ENCODE peak calls at places on chromosomes 4 and X, in five cellular contexts. V is stomach, A is ovary, C is endothelial cell of umbilical vein, F is upper lobe of left lung. O is an unnamed sample.

GRCh38 chrX:267771-268261 is 13.4 kb upstream of the PLCXD1 start:
- DNase-seq in V (peak; percentile 23), A (no peak), C (no peak), F (peak; percentile 17), O (peak; percentile 3)

GRCh38 chr4:61911313-61911756 is 711.2 kb downstream of the ADGRL3 start:
- DNase-seq in V (no peak), A (no peak), C (no peak), F (no peak), O (no peak)

GRCh38 chr4:140153744-140154571 is at the start of gene MAML3:
- DNase-seq in V (peak; percentile 96), A (peak; percentile 95), C (peak; percentile 95), F (peak; percentile 94), O (peak; percentile 95)

GRCh38 chr4:77564231-77564630 is 41.4 kb upstream of the CXCL13 start:
- DNase-seq in V (peak; percentile 80), A (peak; percentile 17), C (no peak), F (peak; percentile 71), O (peak; percentile 97)

GRCh38 chr4:151408380-151408629 is 671 bp upstream of the FHIP1A start:
- DNase-seq in V (no peak), A (no peak), C (no peak), F (no peak), O (no peak)

GRCh38 chr4:168540086-168540864 is 43.4 kb downstream of the PALLD start:
- DNase-seq in V (no peak), A (no peak), C (no peak), F (no peak), O (no peak)

GRCh38 chr4:182890202-182890601 is 27.0 kb downstream of the DCTD start:
- DNase-seq in V (no peak), A (no peak), C (no peak), F (no peak), O (no peak)

GRCh38 chrX:35098419-35098818 is 155.8 kb downstream of the FAM47B start:
- DNase-seq in V (no peak), A (no peak), C (peak; percentile 15), F (no peak), O (no peak)

GRCh38 chr4:125283702-125284279 is 31.0 kb upstream of the FAT4 start:
- DNase-seq in V (no peak), A (no peak), C (peak; percentile 54), F (no peak), O (no peak)

DNA sequence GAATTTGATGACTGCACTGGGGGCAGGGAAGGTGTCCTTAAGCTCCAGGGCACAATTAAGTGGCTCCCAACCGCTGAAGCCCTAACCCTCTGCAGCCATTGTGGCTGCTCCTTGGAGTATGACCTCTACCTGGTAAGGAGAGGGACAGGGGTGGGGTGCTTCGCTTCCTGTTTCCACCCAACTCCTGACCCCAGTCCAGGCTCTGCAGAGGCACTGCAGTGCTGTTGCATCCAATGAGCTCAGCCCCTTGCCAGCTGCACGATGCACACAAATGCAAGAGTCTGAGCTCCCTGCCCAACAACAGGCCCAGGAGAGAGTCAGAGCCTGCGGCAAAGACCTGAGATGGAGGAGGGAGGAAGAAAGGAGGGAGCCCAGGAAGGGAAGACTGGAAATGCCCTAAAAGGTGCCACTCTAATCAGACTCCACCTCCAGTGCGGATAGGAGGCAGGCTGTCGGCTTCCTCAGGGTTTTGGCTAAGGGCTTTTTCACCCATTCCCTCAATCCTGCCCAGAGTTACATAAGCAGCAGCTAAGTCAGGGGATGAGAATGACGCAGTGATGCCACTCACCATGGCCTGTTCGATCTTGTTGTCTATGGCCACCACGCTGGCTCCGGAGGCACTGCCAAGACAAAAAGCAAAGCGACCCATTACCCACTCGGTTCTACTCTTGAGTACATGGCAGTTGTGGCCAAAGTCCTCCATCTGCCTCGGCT is 60.1 kb downstream of the TSC22D3 start:
- DNase-seq in V (no peak), A (no peak), C (no peak), F (no peak), O (no peak)
- TF ChIP-seq POLR2A in V (no peak), A (no peak), C (no peak), F (no peak), O (peak; percentile 5)

DNA sequence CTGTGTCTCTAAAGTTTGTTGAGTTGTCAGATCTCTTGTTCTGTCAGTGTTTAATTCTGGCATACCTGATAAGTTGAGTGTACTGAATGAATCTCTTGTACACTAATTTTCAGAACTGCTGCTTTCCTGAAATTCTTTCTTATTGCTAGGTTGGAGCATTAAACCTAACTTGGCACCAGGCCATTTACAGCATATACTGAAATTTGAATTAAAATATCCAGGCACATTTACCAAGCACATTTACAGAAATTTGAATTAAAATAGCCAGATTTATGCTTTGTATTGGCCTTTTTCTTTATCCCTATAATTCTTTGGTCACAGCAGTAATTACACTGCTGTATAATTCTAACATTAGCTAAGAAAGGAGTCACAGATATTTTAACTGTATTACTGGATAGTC is 8.9 kb downstream of the TMEM33 start:
- DNase-seq in V (no peak), A (no peak), C (no peak), F (no peak), O (no peak)
- H3K36me3 ChIP-seq in V (peaks cover 78% of the 10 kb centered on the region), A (no peaks in the 10 kb centered on the region), C (peaks cover 5% of the 10 kb centered on the region), F (peaks cover 79% of the 10 kb centered on the region), O (no peaks in the 10 kb centered on the region)

GRCh38 chr4:622996-623913 is 2.1 kb upstream of the PDE6B start:
- DNase-seq in V (no peak), A (no peak), C (no peak), F (peak; percentile 10), O (no peak)
- H3K4me1 ChIP-seq in V (no peaks in the 10 kb centered on the region), A (no peaks in the 10 kb centered on the region), C (no peaks in the 10 kb centered on the region), F (no peaks in the 10 kb centered on the region), O (no peaks in the 10 kb centered on the region)

DNA sequence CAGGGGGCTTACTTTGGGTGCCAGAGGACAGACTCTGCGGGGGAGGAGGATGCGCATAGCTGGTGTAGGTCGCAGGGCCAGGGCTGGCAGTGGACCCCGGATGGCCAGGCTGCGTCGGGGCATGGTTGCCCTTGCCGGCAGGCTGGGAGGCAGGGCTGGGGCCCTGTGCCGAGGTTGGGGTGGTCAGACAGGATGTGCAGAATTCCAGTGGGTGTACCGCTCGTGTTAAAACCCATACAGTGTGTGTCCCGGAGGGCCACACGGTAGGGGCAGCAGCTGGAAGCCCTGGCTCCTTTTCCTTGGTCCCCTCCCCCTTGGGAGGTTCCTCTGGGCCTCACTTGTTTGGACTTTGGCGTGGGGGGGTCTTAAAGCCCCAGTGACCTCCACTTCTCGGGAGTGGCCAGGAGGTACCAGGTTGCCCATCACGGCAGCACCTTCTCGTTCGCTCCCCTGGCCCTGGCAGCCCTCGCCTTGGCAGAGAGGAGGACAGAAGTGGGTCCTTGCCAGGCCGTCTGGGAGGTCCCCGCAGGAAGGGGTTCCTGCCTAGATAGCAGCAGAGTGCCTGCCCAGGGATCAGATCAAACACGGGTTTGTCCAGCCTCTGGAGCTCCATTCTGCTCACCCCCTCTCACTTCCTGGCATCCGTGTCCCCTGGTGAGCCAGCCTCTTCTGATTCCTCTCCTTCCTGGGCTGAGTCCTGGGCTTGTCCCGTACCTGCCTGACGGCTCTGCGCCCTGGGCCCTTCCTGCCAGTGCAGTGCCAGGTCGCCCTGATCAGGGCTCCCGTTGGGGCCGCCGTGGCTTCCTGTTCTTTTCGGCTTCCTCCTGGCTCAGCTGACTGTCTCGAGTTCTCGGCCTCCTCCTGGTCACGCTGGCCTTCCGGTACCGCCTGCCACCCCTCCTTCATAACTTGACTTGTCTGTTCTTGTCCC is 56.7 kb upstream of the HGFAC start:
- DNase-seq in V (no peak), A (no peak), C (peak; percentile 42), F (peak; percentile 71), O (peak; percentile 87)
- TF ChIP-seq POLR2A in V (no peak), A (no peak), C (peak; percentile 47), F (no peak), O (peak; percentile 68)

GRCh38 chr4:81457921-81458520 is 13.7 kb downstream of the RASGEF1B start:
- DNase-seq in V (no peak), A (no peak), C (no peak), F (no peak), O (no peak)
- H3K36me3 ChIP-seq in V (peaks cover 61% of the 10 kb centered on the region), A (no peaks in the 10 kb centered on the region), C (no peaks in the 10 kb centered on the region), F (peaks cover 63% of the 10 kb centered on the region), O (no peaks in the 10 kb centered on the region)

GRCh38 chr4:1207157-1207470 is 34.7 kb upstream of the SPON2 start:
- DNase-seq in V (no peak), A (no peak), C (no peak), F (peak; percentile 17), O (no peak)

GRCh38 chr4:1206299-1207156 is 34.1 kb upstream of the SPON2 start:
- DNase-seq in V (no peak), A (no peak), C (no peak), F (peak; percentile 17), O (no peak)

GRCh38 chr4:1204286-1204827 is 32.0 kb upstream of the SPON2 start:
- DNase-seq in V (peak; percentile 20), A (no peak), C (no peak), F (peak; percentile 10), O (no peak)

GRCh38 chr4:1205641-1206298 is 33.4 kb upstream of the SPON2 start:
- DNase-seq in V (peak; percentile 23), A (no peak), C (no peak), F (peak; percentile 11), O (no peak)

GRCh38 chr4:1204828-1205591 is 32.6 kb upstream of the SPON2 start:
- DNase-seq in V (peak; percentile 64), A (no peak), C (no peak), F (peak; percentile 46), O (no peak)
- H3K4me1 ChIP-seq in V (peaks cover 81% of the 10 kb centered on the region), A (peaks cover 33% of the 10 kb centered on the region), C (no peaks in the 10 kb centered on the region), F (peaks cover 70% of the 10 kb centered on the region), O (peaks cover 22% of the 10 kb centered on the region)

DNA sequence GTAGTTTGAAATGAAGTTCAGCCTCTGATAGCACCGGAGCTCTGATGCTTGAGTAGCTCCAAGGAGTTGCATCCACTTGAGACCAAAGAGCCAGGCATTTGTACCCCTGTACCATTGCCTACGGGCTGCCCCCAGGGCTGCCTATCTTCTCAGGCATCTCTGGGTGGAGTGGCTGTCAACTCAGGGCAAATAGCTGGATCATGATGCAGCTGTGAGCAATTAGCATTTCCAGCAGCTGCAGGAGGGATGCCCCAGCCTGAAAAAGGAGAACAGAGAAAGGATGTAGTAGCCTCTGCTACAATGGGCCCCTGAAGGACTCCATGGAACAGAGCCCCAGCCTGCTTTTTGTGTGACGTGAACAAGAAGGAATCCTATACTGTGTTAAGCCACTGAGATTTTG is 492.6 kb downstream of the BCOR start:
- DNase-seq in V (no peak), A (no peak), C (no peak), F (no peak), O (no peak)
- TF ChIP-seq POLR2A in V (no peak), A (no peak), C (no peak), F (no peak), O (no peak)

DNA sequence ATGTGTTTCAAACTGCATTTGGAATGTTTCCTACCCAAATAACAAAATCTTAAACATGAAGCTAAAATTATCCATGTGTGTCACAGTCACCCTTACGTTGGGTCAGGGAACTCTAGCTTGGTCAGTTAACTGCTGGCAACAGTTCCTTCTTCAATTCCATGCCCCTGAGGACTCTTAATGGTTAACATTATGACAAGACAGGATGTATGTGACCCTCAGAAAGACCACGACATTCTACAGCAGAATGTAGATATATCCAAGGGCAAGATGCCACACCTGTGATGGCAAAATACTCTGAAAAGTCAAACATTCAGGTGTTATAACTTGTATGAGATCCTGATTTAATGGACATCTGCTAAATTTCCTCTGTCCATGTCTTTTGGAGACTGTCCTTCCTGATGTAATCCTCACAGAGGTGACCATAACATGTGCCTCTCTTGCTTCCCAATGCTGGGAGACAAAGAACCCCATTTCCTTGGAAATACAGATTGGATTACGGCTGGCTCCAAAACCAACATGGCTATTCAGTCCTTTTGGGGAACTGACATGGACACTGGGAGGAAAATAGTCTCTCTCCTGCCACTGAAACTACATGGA is 39.1 kb downstream of the YTHDC1 start:
- DNase-seq in V (no peak), A (no peak), C (no peak), F (no peak), O (no peak)
- H3K36me3 ChIP-seq in V (peaks cover 50% of the 10 kb centered on the region), A (no peaks in the 10 kb centered on the region), C (peaks cover 15% of the 10 kb centered on the region), F (peaks cover 51% of the 10 kb centered on the region), O (no peaks in the 10 kb centered on the region)